ENCODE peak calls at places on chromosome 11, in six cellular contexts. Q is nephron progenitor cell; I is H7; Z is activated effector memory CD4-positive, alpha-beta T cell treated with anti-CD3 and anti-CD28 coated beads, Interleukin-2, amount 50 U/mL, for 16 hours; N is stimulated activated CD4-positive, alpha-beta T cell treated with anti-CD3 and anti-CD28 coated beads, Interleukin-2, amount 100 ng/mL, for 48 hours; J is NK-92 treated with Interleukin-12 subunit alpha and Interleukin-12 subunit beta, amount 100 ng/mL, for 24 hours. B is an unnamed sample.

GRCh38 chr11:67423891-67424613 is 4.2 kb upstream of the RPS6KB2 start:
- DNase-seq in Q (no peak), I (no peak), Z (no peak), N (no peak), J (no peak), B (no peak)

GRCh38 chr11:116114198-116114651 is 610.0 kb upstream of the CADM1 start:
- DNase-seq in Q (no peak), I (no peak), Z (no peak), N (no peak), J (no peak), B (no peak)

GRCh38 chr11:111429066-111429506 is 50.0 kb upstream of the POU2AF1 start:
- DNase-seq in Q (peak), I (peak), Z (peak), N (peak), J (no peak), B (no peak)

GRCh38 chr11:4202749-4203148 is 108.2 kb downstream of the RRM1 start:
- DNase-seq in Q (no peak), I (no peak), Z (no peak), N (no peak), J (no peak), B (no peak)

GRCh38 chr11:113506461-113506860 is 31.3 kb upstream of the DRD2 start:
- DNase-seq in Q (no peak), I (no peak), Z (no peak), N (no peak), J (no peak), B (no peak)

GRCh38 chr11:62573006-62573591 is 592 bp downstream of the EEF1G start:
- DNase-seq in Q (peak), I (peak), Z (peak), N (no peak), J (no peak), B (peak)

GRCh38 chr11:121614661-121615240 is 162.0 kb upstream of the SORL1-AS1 start:
- DNase-seq in Q (no peak), I (peak), Z (no peak), N (no peak), J (no peak), B (peak)

GRCh38 chr11:10604340-10604748 is 35.9 kb upstream of the LYVE1 start:
- DNase-seq in Q (no peak), I (no peak), Z (no peak), N (no peak), J (no peak), B (no peak)

GRCh38 chr11:95556342-95557151 is 233.0 kb downstream of the FAM76B start:
- DNase-seq in Q (no peak), I (peak), Z (no peak), N (peak), J (no peak), B (no peak)